ENCODE peak calls at places on chromosomes 5 and 9, in ten cellular contexts. T is B cell, Q is endothelial cell, R is astrocyte, P is fibroblast of mammary gland, U is ovary, W is tibial nerve, J is GM10248, A is right lobe of liver, O is astrocyte of the spinal cord. I is an unnamed sample.

GRCh38 chr5:159218595-159219023 is 9.3 kb upstream of the RNF145 start:
- DNase-seq in A (no peak), W (no peak), U (no peak), T (no peak), Q (no peak), P (no peak), J (no peak), O (no peak), R (peak; percentile 14), I (peak; percentile 33)

GRCh38 chr5:99543841-99544240 is 615.0 kb upstream of the CHD1 start:
- DNase-seq in J (no peak), O (peak; percentile 18), Q (no peak), T (no peak), A (no peak), W (no peak), P (peak; percentile 1), U (no peak), R (peak; percentile 49), I (no peak)

GRCh38 chr5:123814796-123815479 is 303.0 kb downstream of the CSNK1G3 start:
- DNase-seq in R (peak; percentile 63), J (no peak), U (no peak), P (peak; percentile 30), W (no peak), Q (no peak), T (no peak), O (peak; percentile 74), A (no peak), I (no peak)

GRCh38 chr5:111781200-111781599 is 24.2 kb upstream of the NREP start:
- DNase-seq in T (no peak), W (peak; percentile 43), O (peak; percentile 71), P (peak; percentile 48), Q (no peak), A (peak; percentile 33), U (no peak), R (peak; percentile 78), J (no peak), I (peak; percentile 9)

GRCh38 chr9:121503443-121503842 is 3.8 kb upstream of the GGTA1 start:
- DNase-seq in A (no peak), J (no peak), T (no peak), R (no peak), U (no peak), O (no peak), W (no peak), P (peak; percentile 41), Q (no peak), I (no peak)

GRCh38 chr5:149172261-149172660 is 31.0 kb downstream of the ABLIM3 start:
- DNase-seq in W (no peak), U (no peak), O (peak; percentile 85), A (no peak), R (peak; percentile 90), P (peak; percentile 91), T (no peak), J (peak; percentile 16), Q (no peak), I (peak; percentile 76)

GRCh38 chr5:78691073-78691960 is 42.7 kb upstream of the LHFPL2 start:
- DNase-seq in O (peak; percentile 43), U (no peak), T (no peak), R (no peak), W (no peak), P (no peak), A (no peak), Q (no peak), J (no peak), I (no peak)

GRCh38 chr5:123690821-123691220 is 178.8 kb downstream of the CSNK1G3 start:
- DNase-seq in T (no peak), P (peak; percentile 89), Q (no peak), U (no peak), R (peak; percentile 43), J (no peak), W (no peak), O (peak; percentile 77), A (no peak), I (peak; percentile 59)

GRCh38 chr9:2709645-2710101 is 7.6 kb upstream of the KCNV2 start:
- DNase-seq in W (no peak), T (no peak), U (no peak), P (no peak), J (no peak), O (no peak), A (no peak), R (no peak), Q (no peak), I (no peak)

GRCh38 chr9:2700398-2700797 is 16.9 kb upstream of the KCNV2 start:
- DNase-seq in O (no peak), P (no peak), R (no peak), Q (no peak), W (no peak), J (no peak), T (no peak), U (no peak), A (no peak), I (no peak)

GRCh38 chr9:2701070-2701469 is 16.2 kb upstream of the KCNV2 start:
- DNase-seq in Q (no peak), J (no peak), A (no peak), O (no peak), P (no peak), R (no peak), T (no peak), U (no peak), W (no peak), I (no peak)

DNA sequence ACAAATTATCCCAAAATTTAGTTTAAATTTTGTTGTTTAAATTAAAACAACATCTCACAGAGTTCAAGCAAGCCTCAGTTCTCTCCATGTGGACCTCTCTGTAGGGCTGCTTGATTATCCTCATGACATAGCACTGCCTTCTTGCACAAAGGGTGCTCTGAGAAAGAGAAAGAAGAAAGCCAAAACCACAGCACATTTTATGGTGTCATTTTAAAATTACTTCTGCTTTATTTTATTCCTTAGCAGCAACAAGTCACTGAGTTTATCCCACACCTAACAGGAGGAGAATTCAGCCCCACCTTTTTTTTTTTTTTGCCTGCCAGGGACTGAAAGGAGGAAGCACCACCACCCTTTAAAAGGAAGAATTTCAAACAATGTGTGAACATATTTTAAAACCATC is 12.8 kb upstream of the KCNV2 start:
- DNase-seq in O (peak; percentile 14), W (no peak), U (no peak), R (peak; percentile 25), J (no peak), T (no peak), Q (no peak), P (no peak), A (no peak), I (peak; percentile 5)
- TF ChIP-seq CTCF in O (no peak), W (no peak), U (no peak), R (no peak), J (no peak), T (no peak), Q (no peak), P (no peak), A (no peak), I (no peak)

GRCh38 chr5:57887851-57888621 is 405.4 kb upstream of the ACTBL2 start:
- DNase-seq in T (no peak), O (peak; percentile 73), A (no peak), J (peak; percentile 12), P (peak; percentile 54), U (peak; percentile 28), R (peak; percentile 69), Q (peak; percentile 48), W (no peak), I (peak; percentile 72)

GRCh38 chr5:57884346-57885102 is 401.9 kb upstream of the ACTBL2 start:
- DNase-seq in R (no peak), T (no peak), A (no peak), J (no peak), W (no peak), P (no peak), U (no peak), Q (no peak), O (no peak), I (no peak)

GRCh38 chr5:57891443-57891842 is 408.8 kb upstream of the ACTBL2 start:
- DNase-seq in R (no peak), A (no peak), W (no peak), P (no peak), Q (peak; percentile 19), T (no peak), O (no peak), U (no peak), J (no peak), I (no peak)

GRCh38 chr5:57889558-57889957 is 406.9 kb upstream of the ACTBL2 start:
- DNase-seq in Q (peak; percentile 21), U (no peak), A (no peak), W (no peak), P (peak; percentile 46), O (peak; percentile 90), R (peak; percentile 94), T (no peak), J (no peak), I (peak; percentile 98)
- TF ChIP-seq CTCF in Q (no peak), U (no peak), A (no peak), W (no peak), P (peak; percentile 21), O (peak; percentile 53), R (no peak), T (no peak), J (no peak), I (peak; percentile 27)

GRCh38 chr5:55600536-55601208 is 65.9 kb upstream of the PLPP1 start:
- DNase-seq in T (no peak), J (peak; percentile 24), A (no peak), U (no peak), P (peak; percentile 52), O (peak; percentile 69), Q (peak; percentile 17), R (peak; percentile 89), W (no peak), I (no peak)

GRCh38 chr5:55600086-55600485 is 65.3 kb upstream of the PLPP1 start:
- DNase-seq in U (no peak), A (no peak), O (no peak), T (no peak), W (no peak), Q (no peak), P (no peak), R (no peak), J (no peak), I (no peak)

GRCh38 chr5:55601209-55601618 is 66.5 kb upstream of the PLPP1 start:
- DNase-seq in Q (no peak), J (no peak), O (peak; percentile 90), A (peak; percentile 72), U (peak; percentile 61), W (peak; percentile 63), P (peak; percentile 94), R (peak; percentile 93), T (no peak), I (no peak)

GRCh38 chr5:55604611-55605067 is 69.9 kb upstream of the PLPP1 start:
- DNase-seq in O (peak; percentile 71), T (no peak), R (peak; percentile 82), W (no peak), P (peak; percentile 79), J (no peak), A (no peak), U (no peak), Q (no peak), I (no peak)

DNA sequence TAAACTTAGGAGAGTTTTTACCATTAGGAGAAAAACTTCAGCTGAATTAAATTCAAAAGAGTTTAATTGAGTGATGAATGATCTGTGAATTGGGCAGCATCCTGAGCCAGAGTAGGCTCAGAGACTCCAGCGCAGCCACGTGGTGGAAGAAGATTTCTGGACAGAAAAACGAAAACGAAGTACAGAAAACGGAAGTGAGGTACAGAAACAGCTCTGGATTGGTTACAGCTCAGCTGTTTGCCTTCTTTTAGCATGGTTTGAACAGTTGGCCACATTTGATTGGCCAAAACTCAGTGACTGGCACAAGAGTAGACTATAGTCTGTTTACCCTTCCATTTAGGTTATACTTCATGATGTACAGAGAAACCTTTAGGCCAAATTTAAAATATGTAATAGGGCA is 69.2 kb upstream of the PLPP1 start:
- DNase-seq in J (no peak), U (no peak), R (peak; percentile 66), W (no peak), Q (no peak), O (peak; percentile 43), P (peak; percentile 88), T (no peak), A (no peak), I (no peak)
- TF ChIP-seq CTCF in J (no peak), U (no peak), R (no peak), W (no peak), Q (no peak), O (no peak), P (no peak), T (no peak), A (no peak), I (no peak)

GRCh38 chr5:178150977-178151734 is 2.5 kb downstream of the NHP2 start:
- DNase-seq in U (no peak), W (no peak), R (no peak), Q (no peak), J (no peak), O (no peak), T (no peak), A (no peak), P (peak; percentile 35), I (no peak)
- TF ChIP-seq CTCF in U (no peak), W (no peak), R (no peak), Q (no peak), J (no peak), O (no peak), T (no peak), A (no peak), P (peak; percentile 13), I (no peak)